ENCODE peak calls at places on chromosomes 7 and 10, in four cellular contexts. O, C, T and Y are unnamed samples.
A peak's percentile ranks its signal among the peaks of the same experiment; 100 is the strongest.

GRCh38 chr10:21199501-21199900 is 302.4 kb upstream of the NEBL start:
- DNase-seq in O (no peak), C (no peak), T (no peak), Y (no peak)

GRCh38 chr10:106436123-106436740 is 728.3 kb downstream of the SORCS1 start:
- DNase-seq in O (no peak), C (no peak), T (peak; percentile 52), Y (peak; percentile 80)

GRCh38 chr7:35875292-35875691 is 74.4 kb downstream of the SEPTIN7 start:
- DNase-seq in O (no peak), C (no peak), T (no peak), Y (peak; percentile 68)

GRCh38 chr10:21526952-21527633 is 1.6 kb upstream of the SKIDA1 start:
- DNase-seq in O (no peak), C (peak; percentile 82), T (peak; percentile 50), Y (peak; percentile 81)

GRCh38 chr10:53580465-53580864 is 807.9 kb upstream of the MBL2 start:
- DNase-seq in O (no peak), C (no peak), T (no peak), Y (no peak)

GRCh38 chr10:84194424-84195043 is at the start of gene CDHR1:
- DNase-seq in O (no peak), C (peak; percentile 38), T (no peak), Y (peak; percentile 16)

GRCh38 chr7:15751191-15751701 is 64.8 kb upstream of the MEOX2 start:
- DNase-seq in O (no peak), C (no peak), T (no peak), Y (peak; percentile 31)

GRCh38 chr7:73978681-73979563 is 49.1 kb upstream of the ELN start:
- DNase-seq in O (no peak), C (peak; percentile 49), T (peak; percentile 29), Y (peak; percentile 29)

GRCh38 chr7:107975394-107976013 is 27.5 kb downstream of the LAMB1 start:
- DNase-seq in O (no peak), C (no peak), T (no peak), Y (no peak)

GRCh38 chr7:55400191-55400590 is 35.1 kb downstream of the LANCL2 start:
- DNase-seq in O (no peak), C (no peak), T (no peak), Y (peak; percentile 48)

GRCh38 chr7:116197355-116197754 is 13.0 kb upstream of the TES start:
- DNase-seq in O (no peak), C (no peak), T (no peak), Y (no peak)

GRCh38 chr10:9096288-9096687 is 1041.8 kb downstream of the GATA3 start:
- DNase-seq in O (no peak), C (no peak), T (no peak), Y (no peak)

GRCh38 chr7:126302639-126303038 is 950.1 kb downstream of the GRM8 start:
- DNase-seq in O (no peak), C (no peak), T (no peak), Y (peak; percentile 10)

GRCh38 chr10:31419394-31420063 is 100.5 kb downstream of the ZEB1 start:
- DNase-seq in O (no peak), C (no peak), T (no peak), Y (peak; percentile 57)

GRCh38 chr10:121558246-121558645 is 40.0 kb downstream of the FGFR2 start:
- DNase-seq in O (no peak), C (no peak), T (no peak), Y (no peak)

GRCh38 chr7:158549834-158550700 is 37.6 kb downstream of the PTPRN2 start:
- DNase-seq in O (no peak), C (no peak), T (no peak), Y (no peak)

GRCh38 chr7:121832347-121832746 is 40.6 kb upstream of the PTPRZ1 start:
- DNase-seq in O (no peak), C (no peak), T (no peak), Y (no peak)

GRCh38 chr7:64685091-64685490 is 19.2 kb downstream of the ZNF107 start:
- DNase-seq in O (no peak), C (no peak), T (no peak), Y (no peak)

GRCh38 chr7:80478683-80479082 is 33.2 kb downstream of the GNAT3 start:
- DNase-seq in O (peak; percentile 33), C (no peak), T (peak; percentile 52), Y (peak; percentile 83)

GRCh38 chr10:99328579-99329237 is 448 bp upstream of the CNNM1 start:
- DNase-seq in O (no peak), C (peak; percentile 6), T (no peak), Y (peak; percentile 58)

GRCh38 chr7:102463841-102464576 is 654 bp downstream of the ALKBH4 start:
- DNase-seq in O (no peak), C (no peak), T (no peak), Y (peak; percentile 37)

GRCh38 chr10:132070724-132071123 is 5.0 kb downstream of the JAKMIP3 start:
- DNase-seq in O (no peak), C (no peak), T (no peak), Y (no peak)